ENCODE peak calls at places on chromosomes 13 and 19, in six cellular contexts. One of them, this sample, is unnamed.
A peak's percentile ranks its signal among the peaks of the same experiment; 100 is the strongest.

GRCh38 chr13:78599911-78600310 is 3.4 kb downstream of the POU4F1 start:
- DNase-seq in A549: no peak
- DNase-seq in GM12878: no peak
- DNase-seq in HepG2: no peak
- DNase-seq in SK-N-SH: no peak
- DNase-seq in K562: no peak
- DNase-seq in this sample: no peak

GRCh38 chr13:23418776-23419683 is 14.5 kb downstream of the SACS start:
- DNase-seq in HepG2: no peak
- DNase-seq in K562: no peak
- DNase-seq in SK-N-SH: no peak
- DNase-seq in A549: no peak
- DNase-seq in GM12878: no peak
- DNase-seq in this sample: no peak

GRCh38 chr19:13208131-13208963 is 58.1 kb downstream of the IER2 start:
- DNase-seq in HepG2: no peak
- DNase-seq in GM12878: peak; percentile 77
- DNase-seq in SK-N-SH: no peak
- DNase-seq in K562: no peak
- DNase-seq in A549: no peak
- DNase-seq in this sample: no peak

GRCh38 chr19:2215281-2215751 is 20.8 kb downstream of the PLEKHJ1 start:
- DNase-seq in A549: no peak
- DNase-seq in SK-N-SH: no peak
- DNase-seq in GM12878: no peak
- DNase-seq in K562: no peak
- DNase-seq in HepG2: no peak
- DNase-seq in this sample: no peak

GRCh38 chr19:996051-996838 is 4.0 kb upstream of the GRIN3B start:
- DNase-seq in HepG2: no peak
- DNase-seq in A549: no peak
- DNase-seq in K562: peak; percentile 74
- DNase-seq in SK-N-SH: peak; percentile 83
- DNase-seq in GM12878: no peak
- DNase-seq in this sample: no peak

GRCh38 chr13:78609464-78610205 is 6.3 kb upstream of the POU4F1 start:
- DNase-seq in SK-N-SH: peak; percentile 54
- DNase-seq in K562: no peak
- DNase-seq in GM12878: no peak
- DNase-seq in HepG2: no peak
- DNase-seq in A549: peak; percentile 27
- DNase-seq in this sample: no peak

GRCh38 chr13:78680064-78680463 is 21.1 kb upstream of the OBI1 start:
- DNase-seq in K562: no peak
- DNase-seq in SK-N-SH: no peak
- DNase-seq in A549: no peak
- DNase-seq in HepG2: no peak
- DNase-seq in GM12878: no peak
- DNase-seq in this sample: no peak

GRCh38 chr19:50679177-50680125 is 30.2 kb downstream of the C19orf81 start:
- DNase-seq in K562: peak; percentile 100
- DNase-seq in SK-N-SH: peak; percentile 95
- DNase-seq in A549: peak; percentile 98
- DNase-seq in HepG2: peak; percentile 48
- DNase-seq in GM12878: peak; percentile 61
- DNase-seq in this sample: no peak

GRCh38 chr13:86918682-86919081 is 752.5 kb upstream of the SLITRK5 start:
- DNase-seq in A549: no peak
- DNase-seq in K562: no peak
- DNase-seq in GM12878: no peak
- DNase-seq in HepG2: no peak
- DNase-seq in SK-N-SH: no peak
- DNase-seq in this sample: no peak

GRCh38 chr13:97344250-97345175 is 89.5 kb upstream of the RAP2A start:
- DNase-seq in HepG2: peak; percentile 62
- DNase-seq in K562: no peak
- DNase-seq in A549: no peak
- DNase-seq in SK-N-SH: peak; percentile 67
- DNase-seq in GM12878: no peak
- DNase-seq in this sample: no peak

GRCh38 chr19:18771328-18772242 is 19.5 kb downstream of the COMP start:
- DNase-seq in SK-N-SH: no peak
- DNase-seq in K562: no peak
- DNase-seq in HepG2: peak; percentile 29
- DNase-seq in A549: no peak
- DNase-seq in GM12878: no peak
- DNase-seq in this sample: no peak

GRCh38 chr13:59641758-59642157 is 522.0 kb downstream of the DIAPH3 start:
- DNase-seq in K562: no peak
- DNase-seq in A549: no peak
- DNase-seq in HepG2: no peak
- DNase-seq in GM12878: no peak
- DNase-seq in SK-N-SH: no peak
- DNase-seq in this sample: no peak

GRCh38 chr13:71867101-71867814 is at the start of gene DACH1:
- DNase-seq in HepG2: peak; percentile 7
- DNase-seq in K562: no peak
- DNase-seq in A549: no peak
- DNase-seq in SK-N-SH: peak; percentile 69
- DNase-seq in GM12878: no peak
- DNase-seq in this sample: peak; percentile 59

GRCh38 chr19:54149021-54149812 is 10.3 kb downstream of the LENG1 start:
- DNase-seq in GM12878: no peak
- DNase-seq in A549: no peak
- DNase-seq in HepG2: no peak
- DNase-seq in K562: no peak
- DNase-seq in SK-N-SH: no peak
- DNase-seq in this sample: no peak

GRCh38 chr13:40404407-40404806 is 262.0 kb downstream of the FOXO1 start:
- DNase-seq in GM12878: no peak
- DNase-seq in A549: no peak
- DNase-seq in K562: no peak
- DNase-seq in HepG2: no peak
- DNase-seq in SK-N-SH: no peak
- DNase-seq in this sample: no peak

GRCh38 chr13:40404967-40405716 is 261.3 kb downstream of the FOXO1 start:
- DNase-seq in A549: no peak
- DNase-seq in SK-N-SH: no peak
- DNase-seq in K562: no peak
- DNase-seq in HepG2: no peak
- DNase-seq in GM12878: no peak
- DNase-seq in this sample: no peak

GRCh38 chr13:40403509-40404241 is 262.8 kb downstream of the FOXO1 start:
- DNase-seq in A549: no peak
- DNase-seq in K562: no peak
- DNase-seq in HepG2: no peak
- DNase-seq in GM12878: no peak
- DNase-seq in SK-N-SH: no peak
- DNase-seq in this sample: no peak

GRCh38 chr13:40401911-40402776 is 264.3 kb downstream of the FOXO1 start:
- DNase-seq in SK-N-SH: no peak
- DNase-seq in A549: peak; percentile 62
- DNase-seq in HepG2: peak; percentile 88
- DNase-seq in GM12878: peak; percentile 74
- DNase-seq in K562: peak; percentile 25
- DNase-seq in this sample: no peak

GRCh38 chr13:40402931-40403412 is 263.5 kb downstream of the FOXO1 start:
- DNase-seq in K562: no peak
- DNase-seq in SK-N-SH: no peak
- DNase-seq in A549: peak; percentile 19
- DNase-seq in HepG2: peak; percentile 71
- DNase-seq in GM12878: no peak
- DNase-seq in this sample: no peak
- TF ChIP-seq CHD2 in K562: no peak
- TF ChIP-seq CHD2 in SK-N-SH: no peak
- TF ChIP-seq CHD2 in A549: no peak
- TF ChIP-seq CHD2 in HepG2: no peak
- TF ChIP-seq CHD2 in GM12878: no peak
- TF ChIP-seq CHD2 in this sample: no peak

DNA sequence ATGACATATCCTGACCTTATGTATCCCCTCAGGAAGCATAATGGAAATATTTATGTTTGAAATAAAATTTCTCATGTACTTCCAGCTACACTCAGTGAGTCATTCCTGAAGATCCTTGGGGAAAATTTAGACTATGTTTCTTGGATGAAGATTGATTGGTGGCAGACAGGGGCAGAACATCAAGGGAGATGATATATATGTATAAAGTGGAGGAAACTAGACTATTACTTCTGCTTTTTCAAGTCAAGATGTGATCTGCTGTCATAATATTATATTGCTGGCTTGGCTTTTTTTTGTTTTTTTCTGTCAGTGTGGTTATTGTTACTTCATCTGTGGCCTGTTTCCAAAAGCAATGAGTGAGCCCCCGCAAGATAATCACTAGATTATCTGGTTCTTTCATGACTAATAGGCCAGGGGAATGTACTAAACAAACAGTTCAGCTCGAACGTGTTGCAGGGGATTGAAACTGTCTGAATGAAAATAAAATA is 87.2 kb upstream of the TNFSF11 start:
- DNase-seq in A549: peak; percentile 17
- DNase-seq in HepG2: no peak
- DNase-seq in SK-N-SH: no peak
- DNase-seq in GM12878: no peak
- DNase-seq in K562: no peak
- DNase-seq in this sample: no peak
- TF ChIP-seq CHD2 in A549: no peak
- TF ChIP-seq CHD2 in HepG2: no peak
- TF ChIP-seq CHD2 in SK-N-SH: no peak
- TF ChIP-seq CHD2 in GM12878: no peak
- TF ChIP-seq CHD2 in K562: no peak
- TF ChIP-seq CHD2 in this sample: no peak

GRCh38 chr19:45133661-45134060 is 27.1 kb downstream of the NKPD1 start:
- DNase-seq in K562: no peak
- DNase-seq in A549: no peak
- DNase-seq in SK-N-SH: no peak
- DNase-seq in HepG2: no peak
- DNase-seq in GM12878: no peak
- DNase-seq in this sample: no peak

GRCh38 chr19:45128109-45128508 is 32.7 kb downstream of the NKPD1 start:
- DNase-seq in HepG2: no peak
- DNase-seq in SK-N-SH: no peak
- DNase-seq in GM12878: no peak
- DNase-seq in A549: no peak
- DNase-seq in K562: no peak
- DNase-seq in this sample: no peak

GRCh38 chr19:45130236-45130635 is 30.5 kb downstream of the NKPD1 start:
- DNase-seq in GM12878: no peak
- DNase-seq in A549: no peak
- DNase-seq in K562: no peak
- DNase-seq in HepG2: peak; percentile 23
- DNase-seq in SK-N-SH: no peak
- DNase-seq in this sample: no peak

GRCh38 chr19:45128806-45129205 is 32.0 kb downstream of the NKPD1 start:
- DNase-seq in A549: no peak
- DNase-seq in K562: no peak
- DNase-seq in HepG2: no peak
- DNase-seq in GM12878: no peak
- DNase-seq in SK-N-SH: no peak
- DNase-seq in this sample: no peak

GRCh38 chr19:45130888-45131615 is 29.7 kb downstream of the NKPD1 start:
- DNase-seq in HepG2: peak; percentile 73
- DNase-seq in A549: peak; percentile 54
- DNase-seq in SK-N-SH: no peak
- DNase-seq in GM12878: no peak
- DNase-seq in K562: no peak
- DNase-seq in this sample: no peak
- TF ChIP-seq CHD2 in HepG2: no peak
- TF ChIP-seq CHD2 in A549: no peak
- TF ChIP-seq CHD2 in SK-N-SH: no peak
- TF ChIP-seq CHD2 in GM12878: no peak
- TF ChIP-seq CHD2 in K562: no peak
- TF ChIP-seq CHD2 in this sample: no peak

DNA sequence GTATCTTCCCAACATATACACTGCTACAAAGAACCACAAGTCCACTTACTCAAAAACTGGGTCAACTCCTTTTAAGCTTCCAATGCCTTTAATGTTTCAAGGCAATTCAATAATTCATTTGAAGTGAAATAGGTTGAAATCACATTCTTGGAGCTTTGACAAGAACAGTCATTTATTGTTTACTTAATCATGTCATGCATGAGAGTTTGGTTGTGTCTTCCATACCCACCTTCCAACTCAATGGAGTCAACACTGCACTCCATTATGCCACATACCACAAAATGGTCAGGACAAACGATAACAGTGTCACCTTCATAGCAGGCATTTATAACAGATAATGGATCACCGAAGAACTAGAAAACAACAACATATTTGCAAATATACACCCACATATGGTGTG is 506.3 kb downstream of the UQCRFS1 start:
- DNase-seq in SK-N-SH: no peak
- DNase-seq in GM12878: no peak
- DNase-seq in HepG2: no peak
- DNase-seq in K562: no peak
- DNase-seq in A549: no peak
- DNase-seq in this sample: no peak
- TF ChIP-seq CHD2 in SK-N-SH: no peak
- TF ChIP-seq CHD2 in GM12878: no peak
- TF ChIP-seq CHD2 in HepG2: no peak
- TF ChIP-seq CHD2 in K562: no peak
- TF ChIP-seq CHD2 in A549: no peak
- TF ChIP-seq CHD2 in this sample: no peak

DNA sequence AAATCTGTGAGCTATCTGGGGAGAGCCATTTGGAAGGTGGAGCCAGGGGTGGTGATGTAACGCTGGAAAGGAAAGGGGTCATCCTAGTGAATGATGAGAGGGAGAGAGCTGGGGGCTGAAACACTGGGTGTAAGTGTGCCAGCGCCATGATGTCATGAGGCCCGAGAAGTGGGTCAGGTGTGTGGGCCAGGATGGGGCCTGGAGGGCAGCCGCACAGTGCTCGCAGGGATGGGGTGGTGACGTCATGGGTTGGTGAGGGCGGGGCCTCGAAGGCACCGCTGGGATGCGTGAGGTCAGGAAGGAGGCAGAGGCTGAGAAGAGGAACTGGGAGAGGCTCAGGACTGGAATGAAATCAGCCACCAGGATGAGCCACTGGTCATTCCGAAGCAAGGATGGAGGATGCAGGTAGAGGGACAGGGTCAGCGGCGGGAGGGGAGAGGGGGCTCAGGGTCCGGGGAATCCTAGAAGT is 4.4 kb downstream of the CCDC61 start:
- DNase-seq in SK-N-SH: peak; percentile 86
- DNase-seq in GM12878: no peak
- DNase-seq in A549: no peak
- DNase-seq in HepG2: no peak
- DNase-seq in K562: peak; percentile 70
- DNase-seq in this sample: no peak
- TF ChIP-seq CHD2 in SK-N-SH: no peak
- TF ChIP-seq CHD2 in GM12878: no peak
- TF ChIP-seq CHD2 in A549: no peak
- TF ChIP-seq CHD2 in HepG2: no peak
- TF ChIP-seq CHD2 in K562: no peak
- TF ChIP-seq CHD2 in this sample: no peak

This sample was measured in H1.